ENCODE peak calls at places on chromosomes 11 and 22, in eight cellular contexts. S, N, E, Y, T, M, U and G are unnamed samples.

GRCh38 chr22:19788661-19789225 is 28.2 kb downstream of the TBX1 start:
- DNase-seq in M (no peak), Y (no peak), E (no peak), U (no peak), N (no peak), T (no peak), S (no peak), G (no peak)

GRCh38 chr11:77650165-77650564 is 12.6 kb upstream of the CLNS1A start:
- DNase-seq in T (no peak), S (no peak), U (no peak), N (no peak), E (no peak), M (no peak), Y (no peak), G (no peak)

GRCh38 chr11:33449798-33450197 is 192.6 kb downstream of the HIPK3 start:
- DNase-seq in T (no peak), Y (no peak), S (no peak), N (no peak), U (no peak), E (peak; percentile 89), M (peak; percentile 69), G (no peak)

GRCh38 chr11:102709211-102709980 is 3.8 kb upstream of the MMP27 start:
- DNase-seq in S (no peak), Y (no peak), U (no peak), M (no peak), T (no peak), E (no peak), N (no peak), G (no peak)

GRCh38 chr22:21098099-21098671 is 52.4 kb downstream of the LRRC74B start:
- DNase-seq in M (no peak), Y (no peak), N (no peak), E (no peak), S (peak; percentile 15), T (no peak), U (no peak), G (no peak)

GRCh38 chr11:126152586-126152985 is 58.9 kb downstream of the RPUSD4 start:
- DNase-seq in N (no peak), S (no peak), T (no peak), Y (no peak), U (no peak), M (no peak), E (no peak), G (no peak)

GRCh38 chr22:17496843-17497242 is 66.5 kb upstream of the SLC25A18 start:
- DNase-seq in Y (no peak), N (no peak), U (no peak), M (no peak), E (no peak), T (peak; percentile 65), S (no peak), G (no peak)

GRCh38 chr11:110003426-110003825 is 89.8 kb upstream of the ZC3H12C start:
- DNase-seq in N (no peak), M (no peak), Y (no peak), T (no peak), S (no peak), E (no peak), U (no peak), G (no peak)

GRCh38 chr11:74449369-74449931 is 17.9 kb downstream of the KCNE3 start:
- DNase-seq in M (peak; percentile 85), S (peak; percentile 89), T (no peak), U (peak; percentile 26), N (no peak), Y (peak; percentile 21), E (peak; percentile 66), G (peak; percentile 60)

GRCh38 chr11:109747839-109748238 is 325.8 kb downstream of the C11orf87 start:
- DNase-seq in Y (no peak), U (no peak), E (no peak), M (no peak), N (no peak), S (no peak), T (no peak), G (no peak)

GRCh38 chr22:26499188-26499703 is 13.0 kb downstream of the TFIP11 start:
- DNase-seq in M (no peak), E (no peak), U (no peak), N (no peak), Y (no peak), S (no peak), T (no peak), G (no peak)

GRCh38 chr22:25083414-25084166 is 116.1 kb upstream of the CRYBB3 start:
- DNase-seq in T (no peak), E (no peak), Y (no peak), M (no peak), N (no peak), S (no peak), U (no peak), G (peak; percentile 84)

GRCh38 chr22:32842486-32842885 is 41.0 kb downstream of the TIMP3 start:
- DNase-seq in E (peak; percentile 54), T (no peak), S (no peak), Y (no peak), U (no peak), M (peak; percentile 16), N (no peak), G (no peak)

GRCh38 chr11:131544591-131544990 is 174.2 kb downstream of the NTM start:
- DNase-seq in E (no peak), U (no peak), N (no peak), S (no peak), M (no peak), Y (no peak), T (no peak), G (no peak)

GRCh38 chr22:49380095-49380827 is 447.4 kb downstream of the BRD1 start:
- DNase-seq in S (no peak), E (no peak), T (peak; percentile 28), Y (no peak), M (no peak), U (no peak), N (no peak), G (no peak)

GRCh38 chr11:64339754-64340408 is at the start of gene CCDC88B:
- DNase-seq in Y (no peak), S (no peak), N (no peak), M (no peak), T (peak; percentile 86), U (no peak), E (no peak), G (no peak)

DNA sequence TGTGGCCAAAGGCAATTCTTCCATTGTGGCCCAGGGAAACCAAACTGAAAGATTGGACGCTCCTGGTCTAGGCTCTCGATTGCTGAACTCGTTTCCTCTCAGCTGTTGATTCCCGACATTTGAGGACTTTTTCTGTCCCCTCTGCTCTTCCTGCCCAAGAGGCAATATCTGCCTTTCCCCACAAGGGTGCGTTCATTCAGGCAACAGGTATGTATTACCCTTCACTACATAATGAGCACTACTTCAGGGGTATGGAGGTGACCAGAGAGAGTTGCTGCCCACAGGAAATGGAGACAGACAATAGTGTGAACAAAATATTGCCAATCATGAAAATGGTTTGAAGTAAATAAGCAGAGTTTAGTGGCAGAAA is 8.2 kb downstream of the PTH start:
- DNase-seq in Y (no peak), T (no peak), N (no peak), M (no peak), S (peak; percentile 8), U (no peak), E (no peak), G (peak; percentile 28)
- TF ChIP-seq CTCF in Y (no peak), T (peak; percentile 25), N (peak; percentile 21), M (no peak), S (peak; percentile 35), U (no peak), E (peak; percentile 28), G (peak; percentile 11)

DNA sequence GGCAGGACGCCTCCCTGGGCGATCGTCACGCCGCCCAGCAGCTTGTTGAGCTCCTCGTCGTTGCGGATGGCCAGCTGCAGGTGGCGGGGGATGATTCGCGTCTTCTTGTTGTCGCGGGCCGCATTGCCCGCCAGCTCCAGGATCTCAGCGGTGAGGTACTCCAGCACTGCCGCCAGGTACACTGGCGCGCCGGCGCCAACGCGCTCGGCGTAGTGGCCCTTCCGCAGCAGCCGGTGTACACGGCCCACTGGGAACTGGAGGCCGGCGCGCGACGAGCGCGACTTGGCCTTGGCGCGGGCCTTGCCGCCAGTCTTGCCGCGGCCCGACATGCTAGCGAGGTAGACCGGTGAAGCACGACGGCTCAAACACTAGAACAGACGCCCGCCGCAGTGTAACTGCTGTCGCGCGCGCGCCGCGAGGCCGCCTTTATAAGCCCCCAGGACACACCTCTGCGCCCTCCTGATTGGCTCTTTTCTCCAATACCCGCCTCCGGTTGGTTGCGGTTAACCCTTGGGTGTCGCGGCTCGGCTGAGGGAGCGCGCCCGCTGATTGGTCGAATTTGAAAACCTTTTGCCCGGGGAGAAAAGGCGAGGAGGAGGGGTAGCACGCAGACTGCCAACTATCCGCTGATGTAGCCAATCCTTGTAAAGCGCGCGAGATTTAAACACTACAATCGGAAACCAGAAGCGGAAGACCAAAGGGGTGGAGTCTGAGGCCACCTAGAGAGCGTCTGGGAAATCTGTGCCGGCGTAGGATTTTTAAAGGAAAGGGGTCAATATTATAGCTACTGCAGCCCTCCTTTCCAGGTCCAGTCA is 6.4 kb downstream of the DPAGT1 start:
- DNase-seq in N (peak; percentile 98), Y (peak; percentile 98), T (peak; percentile 98), M (peak; percentile 100), E (peak; percentile 99), U (peak; percentile 99), S (peak; percentile 100), G (peak; percentile 94)
- TF ChIP-seq CTCF in N (no peak), Y (no peak), T (no peak), M (peak; percentile 40), E (peak; percentile 4), U (no peak), S (no peak), G (no peak)

DNA sequence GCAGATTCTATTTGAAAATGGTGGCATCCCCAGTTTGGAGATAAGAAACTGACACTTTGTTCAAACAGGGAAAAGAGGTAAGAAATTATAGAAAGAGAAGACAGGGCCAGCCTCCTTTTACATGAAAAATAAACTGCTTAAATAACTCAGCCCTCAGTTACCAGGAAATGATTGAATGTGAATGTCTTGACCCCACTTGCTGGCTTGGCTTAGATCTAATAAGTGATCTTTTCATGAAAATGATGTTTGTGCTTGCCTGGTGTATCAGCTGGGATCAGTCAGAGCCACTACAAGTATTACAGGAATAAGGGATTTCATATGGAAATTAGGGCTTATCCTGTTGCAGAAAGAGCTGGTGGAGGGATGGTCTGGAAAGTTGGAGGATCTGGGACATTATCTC is 51.9 kb downstream of the COMMD9 start:
- DNase-seq in Y (no peak), T (no peak), N (no peak), S (no peak), M (no peak), U (no peak), E (no peak), G (no peak)
- TF ChIP-seq CTCF in Y (no peak), T (no peak), N (no peak), S (no peak), M (no peak), U (no peak), E (no peak), G (no peak)

DNA sequence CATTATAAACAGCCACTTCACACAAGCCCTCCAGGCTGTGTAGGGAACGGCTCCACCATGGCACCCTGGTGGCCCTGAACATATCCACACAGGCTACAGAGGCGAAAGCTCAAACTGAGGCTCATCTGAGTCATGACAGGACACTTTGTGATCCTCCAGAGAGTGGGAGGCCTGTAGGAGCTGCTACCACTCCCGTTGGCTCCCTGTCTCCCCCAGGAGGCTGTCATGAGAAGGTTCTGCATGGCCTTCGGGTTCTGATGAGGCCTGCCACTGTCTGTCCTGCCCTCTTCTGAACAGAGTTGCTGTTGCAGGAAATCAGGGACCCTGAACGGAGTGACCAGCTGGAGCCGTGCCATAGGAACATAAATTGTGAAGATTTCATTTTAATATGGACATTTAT is 23.8 kb upstream of the ALDH3B2 start:
- DNase-seq in S (no peak), U (no peak), E (no peak), N (no peak), Y (no peak), M (peak; percentile 25), T (no peak), G (no peak)
- TF ChIP-seq CTCF in S (peak; percentile 12), U (no peak), E (peak; percentile 20), N (no peak), Y (no peak), M (peak; percentile 36), T (no peak), G (no peak)